ENCODE peak calls at places on chromosomes 7 and 10, in nine cellular contexts. W is Caco-2; U is cardiac fibroblast; A is ACHN; C is body of pancreas; Z is activated T-cell treated with anti-CD3 and anti-CD28 coated beads for 24 hours; K is activated CD4-positive, alpha-beta T cell treated with anti-CD3 and anti-CD28 coated beads, Interleukin-2, amount 50 U/mL, for 24 hours; F is stimulated activated CD8-positive, alpha-beta memory T cell treated with anti-CD3 and anti-CD28 coated beads, Interleukin-7, amount 100 ng/mL, for 4 hours; N is GM19239. V is an unnamed sample.
A peak's percentile ranks its signal among the peaks of the same experiment; 100 is the strongest.

GRCh38 chr10:102650655-102651454 is 6.6 kb downstream of the TRIM8 start:
- DNase-seq in N (no peak), Z (no peak), U (no peak), A (no peak), C (no peak), F (no peak), K (no peak), W (no peak), V (no peak)

GRCh38 chr10:127433951-127434350 is 115.2 kb upstream of the NPS start:
- DNase-seq in Z (no peak), U (no peak), N (no peak), F (no peak), C (no peak), A (no peak), W (no peak), K (no peak), V (no peak)

GRCh38 chr10:477620-478019 is 211.8 kb downstream of the DIP2C start:
- DNase-seq in A (no peak), K (no peak), W (no peak), F (no peak), U (no peak), N (no peak), Z (no peak), C (no peak), V (no peak)

GRCh38 chr10:66180651-66181318 is 745.1 kb upstream of the LRRTM3 start:
- DNase-seq in A (peak; percentile 74), W (no peak), N (peak; percentile 21), K (peak; percentile 23), F (no peak), U (peak; percentile 77), C (peak; percentile 9), Z (peak; percentile 4), V (peak; percentile 25)

GRCh38 chr10:43256531-43257209 is 10.2 kb downstream of the RASGEF1A start:
- DNase-seq in N (no peak), C (no peak), W (no peak), A (no peak), K (no peak), U (no peak), Z (no peak), F (no peak), V (no peak)

GRCh38 chr10:5527332-5528200 is 2.8 kb downstream of the CALML3 start:
- DNase-seq in C (no peak), U (no peak), Z (no peak), N (no peak), A (no peak), W (peak; percentile 44), F (no peak), K (no peak), V (no peak)

GRCh38 chr10:60465801-60466200 is 76.1 kb upstream of the ANK3 start:
- DNase-seq in N (no peak), A (no peak), K (no peak), Z (no peak), W (no peak), F (no peak), C (no peak), U (peak; percentile 60), V (peak; percentile 18)

GRCh38 chr7:14834456-14834855 is 68.1 kb downstream of the DGKB start:
- DNase-seq in Z (no peak), F (no peak), U (peak; percentile 91), N (no peak), K (no peak), C (no peak), W (no peak), A (no peak), V (peak; percentile 77)